ENCODE peak calls at places on chromosome 22, in five cellular contexts. Y is hepatocyte, O is transverse colon, Q is PC-3, P is HCT116. H is an unnamed sample. For H3K9me3, the result is how much of the 10 kb centered on the place peaks cover.

GRCh38 chr22:32106930-32107329 is 52.2 kb downstream of the C22orf42 start:
- DNase-seq in Q (peak), Y (peak), P (no peak), O (no peak), H (no peak)

GRCh38 chr22:27603823-27604190 is 197.7 kb downstream of the MN1 start:
- DNase-seq in P (no peak), O (no peak), Y (no peak), Q (no peak), H (no peak)

GRCh38 chr22:49969751-49970527 is 9.4 kb downstream of the PIM3 start:
- DNase-seq in O (no peak), Q (no peak), P (no peak), Y (peak), H (no peak)

GRCh38 chr22:42168476-42168875 is 37.9 kb upstream of the CYP2D6 start:
- DNase-seq in P (no peak), Q (no peak), O (no peak), Y (no peak), H (no peak)

GRCh38 chr22:19940536-19941364 is 822 bp upstream of the COMT start:
- DNase-seq in Y (no peak), P (no peak), O (no peak), Q (no peak), H (no peak)

GRCh38 chr22:40414306-40414705 is 43.9 kb downstream of the SGSM3 start:
- DNase-seq in P (no peak), Q (peak), O (no peak), Y (no peak), H (no peak)

GRCh38 chr22:50703726-50704509 is 31.3 kb downstream of the SHANK3 start:
- DNase-seq in P (no peak), O (no peak), Q (no peak), Y (no peak), H (no peak)

GRCh38 chr22:20046730-20047129 is 25.8 kb downstream of the TANGO2 start:
- DNase-seq in Q (no peak), P (no peak), O (no peak), Y (no peak), H (no peak)

DNA sequence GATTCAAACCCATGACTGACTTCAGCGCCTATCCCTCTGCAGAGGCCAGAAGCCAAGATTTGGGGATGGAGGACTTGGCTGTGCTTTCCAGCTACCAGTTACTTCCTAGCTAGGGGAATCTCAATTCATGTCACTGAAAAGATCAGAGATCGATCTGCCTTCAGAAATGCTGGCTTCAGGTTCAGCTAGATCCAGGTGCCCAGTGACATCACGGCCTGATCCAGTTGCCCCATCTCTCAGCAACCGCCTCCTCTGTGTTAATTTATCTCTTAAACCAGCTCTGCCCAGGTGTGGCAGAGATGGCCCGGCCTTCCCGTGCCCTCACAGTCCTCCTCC is 24.2 kb downstream of the CYTH4 start:
- DNase-seq in Y (no peak), O (no peak), P (no peak), Q (no peak), H (no peak)
- H3K27ac ChIP-seq in Y (peak), O (peak), P (peak), Q (peak), H (no peak)

GRCh38 chr22:36566720-36567119 is 37.8 kb upstream of the EIF3D start:
- DNase-seq in P (no peak), Y (no peak), Q (no peak), O (no peak), H (no peak)

GRCh38 chr22:36568846-36569245 is 39.9 kb upstream of the EIF3D start:
- DNase-seq in O (no peak), Q (no peak), Y (no peak), P (no peak), H (no peak)

GRCh38 chr22:36571991-36572390 is 43.0 kb upstream of the EIF3D start:
- DNase-seq in Q (peak), P (no peak), O (no peak), Y (no peak), H (no peak)

GRCh38 chr22:36573815-36574350 is 44.9 kb upstream of the EIF3D start:
- DNase-seq in O (no peak), Q (no peak), Y (no peak), P (no peak), H (peak)

DNA sequence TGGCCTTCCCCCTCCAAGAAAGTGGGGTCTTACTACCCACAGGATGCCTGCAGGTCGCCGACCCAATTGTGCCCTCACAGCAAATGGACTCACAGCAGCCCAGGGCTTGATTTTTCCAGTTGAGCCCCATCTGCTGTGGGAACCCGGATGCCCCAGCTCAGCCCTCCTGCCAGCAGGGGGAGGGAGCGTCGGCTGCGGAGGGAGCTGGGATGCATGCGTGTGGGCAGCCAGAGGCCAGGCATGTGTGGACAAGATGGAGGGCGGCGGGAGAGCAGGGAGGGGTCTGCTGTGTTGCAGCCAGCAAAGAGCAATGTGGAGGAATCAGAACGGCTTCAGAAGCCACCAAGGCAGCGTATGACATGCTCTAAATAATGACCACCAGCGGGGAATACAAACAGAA is 41.0 kb upstream of the EIF3D start:
- DNase-seq in Y (no peak), O (no peak), Q (no peak), P (peak), H (peak)
- TF ChIP-seq CTCF in Y (peak), O (no peak), Q (no peak), P (peak), H (peak)

GRCh38 chr22:47371263-47372090 is 609.0 kb downstream of the TBC1D22A start:
- DNase-seq in P (no peak), Y (no peak), Q (no peak), O (no peak), H (peak)
- H3K9me3 ChIP-seq in P (under half), Y (under half), Q (under half), O (under half), H (under half)

GRCh38 chr22:34057726-34058125 is 137.4 kb upstream of the LARGE1 start:
- DNase-seq in Q (no peak), P (no peak), O (no peak), Y (no peak), H (no peak)

GRCh38 chr22:34055525-34056200 is 135.4 kb upstream of the LARGE1 start:
- DNase-seq in Y (peak), P (no peak), O (no peak), Q (no peak), H (peak)
- H3K27ac ChIP-seq in Y (no peak), P (no peak), O (no peak), Q (no peak), H (no peak)

GRCh38 chr22:25919452-25919851 is 177.5 kb downstream of the MYO18B start:
- DNase-seq in O (no peak), Y (no peak), Q (no peak), P (no peak), H (no peak)

GRCh38 chr22:25922141-25922540 is 180.2 kb downstream of the MYO18B start:
- DNase-seq in P (no peak), O (no peak), Q (no peak), Y (no peak), H (no peak)

GRCh38 chr22:25928038-25928437 is 186.1 kb downstream of the MYO18B start:
- DNase-seq in O (no peak), Q (no peak), P (no peak), Y (no peak), H (no peak)

GRCh38 chr22:25929479-25929878 is 187.5 kb downstream of the MYO18B start:
- DNase-seq in P (no peak), Q (no peak), Y (no peak), O (no peak), H (no peak)

GRCh38 chr22:25923952-25924351 is 182.0 kb downstream of the MYO18B start:
- DNase-seq in Y (no peak), Q (no peak), O (no peak), P (no peak), H (no peak)
- TF ChIP-seq CTCF in Y (no peak), Q (no peak), O (no peak), P (no peak), H (no peak)